ENCODE peak calls at places on chromosomes 4 and X, in six cellular contexts. One of them, this sample, is unnamed.

GRCh38 chr4:164821711-164822110 is 55.3 kb upstream of the APELA start:
- DNase-seq in EH: no peak
- DNase-seq in lower leg skin: no peak
- DNase-seq in smooth muscle cell of the brain vasculature: no peak
- DNase-seq in iPS-NIHi11: no peak
- DNase-seq in GM04504: no peak
- DNase-seq in this sample: no peak

GRCh38 chr4:101279377-101279871 is 67.9 kb downstream of the PPP3CA start:
- DNase-seq in smooth muscle cell of the brain vasculature: peak
- DNase-seq in GM04504: peak
- DNase-seq in lower leg skin: no peak
- DNase-seq in iPS-NIHi11: no peak
- DNase-seq in EH: peak
- DNase-seq in this sample: peak

GRCh38 chr4:86940920-86941460 is 6.2 kb downstream of the AFF1 start:
- DNase-seq in EH: no peak
- DNase-seq in lower leg skin: no peak
- DNase-seq in GM04504: no peak
- DNase-seq in iPS-NIHi11: no peak
- DNase-seq in smooth muscle cell of the brain vasculature: no peak
- DNase-seq in this sample: no peak

GRCh38 chr4:119307606-119308005 is 14.3 kb downstream of the FABP2 start:
- DNase-seq in EH: no peak
- DNase-seq in smooth muscle cell of the brain vasculature: no peak
- DNase-seq in lower leg skin: no peak
- DNase-seq in iPS-NIHi11: no peak
- DNase-seq in GM04504: no peak
- DNase-seq in this sample: no peak

GRCh38 chr4:130395871-130396270 is 1299.9 kb downstream of the C4orf33 start:
- DNase-seq in lower leg skin: no peak
- DNase-seq in smooth muscle cell of the brain vasculature: no peak
- DNase-seq in iPS-NIHi11: no peak
- DNase-seq in GM04504: peak
- DNase-seq in EH: peak
- DNase-seq in this sample: peak

GRCh38 chr4:34720563-34720962 is 1523.8 kb downstream of the ARAP2 start:
- DNase-seq in GM04504: peak
- DNase-seq in lower leg skin: no peak
- DNase-seq in iPS-NIHi11: peak
- DNase-seq in smooth muscle cell of the brain vasculature: peak
- DNase-seq in EH: peak
- DNase-seq in this sample: no peak

GRCh38 chr4:27276322-27277073 is 415.9 kb downstream of the STIM2 start:
- DNase-seq in GM04504: no peak
- DNase-seq in EH: peak
- DNase-seq in iPS-NIHi11: no peak
- DNase-seq in smooth muscle cell of the brain vasculature: no peak
- DNase-seq in lower leg skin: no peak
- DNase-seq in this sample: no peak

GRCh38 chr4:2733001-2733843 is 22.9 kb downstream of the TNIP2 start:
- DNase-seq in lower leg skin: no peak
- DNase-seq in EH: no peak
- DNase-seq in iPS-NIHi11: no peak
- DNase-seq in GM04504: no peak
- DNase-seq in smooth muscle cell of the brain vasculature: no peak
- DNase-seq in this sample: peak

GRCh38 chrX:40154853-40155616 is 57.3 kb upstream of the BCOR start:
- DNase-seq in smooth muscle cell of the brain vasculature: no peak
- DNase-seq in lower leg skin: no peak
- DNase-seq in iPS-NIHi11: no peak
- DNase-seq in GM04504: no peak
- DNase-seq in EH: peak
- DNase-seq in this sample: peak

This sample was measured in osteoblast.